ENCODE peak calls at places on chromosomes 16 and 17, in seven cellular contexts. W is A549; N is stimulated activated CD4-positive, alpha-beta T cell treated with anti-CD3 and anti-CD28 coated beads, Interleukin-15, amount 100 ng/mL, for 1 hour; B is heart right ventricle; F is ovary; T is NCI-H774; A is thyroid gland. U is an unnamed sample.

GRCh38 chr17:42087736-42088705 is 10.3 kb downstream of the ZNF385C start:
- DNase-seq in W (no peak), N (no peak), B (no peak), F (no peak), T (no peak), A (no peak), U (no peak)

GRCh38 chr17:57523926-57524634 is 221.0 kb downstream of the CCDC182 start:
- DNase-seq in W (peak), N (no peak), B (peak), F (no peak), T (peak), A (peak), U (no peak)

GRCh38 chr16:18983565-18984424 is at the start of gene TMC7:
- DNase-seq in W (peak), N (no peak), B (peak), F (peak), T (peak), A (peak), U (peak)

GRCh38 chr16:19907161-19907992 is 22.7 kb upstream of the GPRC5B start:
- DNase-seq in W (peak), N (peak), B (peak), F (peak), T (peak), A (peak), U (peak)

GRCh38 chr16:4693956-4694663 is 748 bp downstream of the NUDT16L1 start:
- DNase-seq in W (no peak), N (peak), B (no peak), F (peak), T (peak), A (peak), U (no peak)

GRCh38 chr17:8948462-8948861 is 17.0 kb downstream of the PIK3R5 start:
- DNase-seq in W (no peak), N (no peak), B (no peak), F (no peak), T (no peak), A (no peak), U (no peak)

GRCh38 chr17:70137451-70138230 is 31.7 kb upstream of the KCNJ2 start:
- DNase-seq in W (peak), N (no peak), B (peak), F (peak), T (peak), A (peak), U (peak)

GRCh38 chr17:61073799-61074513 is 325.7 kb upstream of the TBX2 start:
- DNase-seq in W (no peak), N (no peak), B (no peak), F (no peak), T (no peak), A (no peak), U (no peak)

U was measured in adrenal gland.